ENCODE peak calls at places on chromosome 14, in seven cellular contexts. F is right lobe of liver, P is HCT116, J is psoas muscle, S is tibial artery, N is colonic mucosa, I is endodermal cell. K is an unnamed sample. For H3K4me1, the result is how much of the 10 kb centered on the place peaks cover.

GRCh38 chr14:97177635-97178034 is 380.5 kb downstream of the VRK1 start:
- DNase-seq in F (no peak), P (no peak), J (no peak), S (no peak), N (no peak), I (no peak), K (no peak)

GRCh38 chr14:85529803-85530574 is at the start of gene FLRT2:
- DNase-seq in F (peak), P (no peak), J (peak), S (peak), N (peak), I (peak), K (peak)

GRCh38 chr14:59918824-59919581 is 941 bp upstream of the LRRC9 start:
- DNase-seq in F (peak), P (peak), J (peak), S (peak), N (no peak), I (no peak), K (no peak)

GRCh38 chr14:105980224-105980623 is 453.8 kb downstream of the TMEM121 start:
- DNase-seq in F (no peak), P (no peak), J (no peak), S (no peak), N (no peak), I (no peak), K (no peak)

GRCh38 chr14:93007225-93007997 is 84.5 kb downstream of the CHGA start:
- DNase-seq in F (peak), P (no peak), J (peak), S (peak), N (peak), I (no peak), K (no peak)

GRCh38 chr14:101761881-101762529 is 496 bp downstream of the PPP2R5C start:
- DNase-seq in F (peak), P (no peak), J (no peak), S (peak), N (peak), I (no peak), K (peak)

GRCh38 chr14:102293784-102294183 is 11.2 kb downstream of the MOK start:
- DNase-seq in F (no peak), P (no peak), J (no peak), S (no peak), N (no peak), I (no peak), K (no peak)

GRCh38 chr14:85401396-85401795 is 128.5 kb upstream of the FLRT2 start:
- DNase-seq in F (no peak), P (no peak), J (no peak), S (no peak), N (no peak), I (no peak), K (no peak)

GRCh38 chr14:73295198-73295796 is 58.0 kb downstream of the PAPLN start:
- DNase-seq in F (no peak), P (peak), J (no peak), S (no peak), N (no peak), I (no peak), K (no peak)

GRCh38 chr14:22151091-22151490 is 437.9 kb downstream of the DAD1 start:
- DNase-seq in F (no peak), P (no peak), J (no peak), S (no peak), N (no peak), I (no peak), K (no peak)

GRCh38 chr14:83071888-83072501 is 1538.3 kb upstream of the SEL1L start:
- DNase-seq in F (no peak), P (no peak), J (no peak), S (no peak), N (no peak), I (no peak), K (no peak)

GRCh38 chr14:80475074-80475473 is 263.8 kb upstream of the DIO2 start:
- DNase-seq in F (no peak), P (no peak), J (no peak), S (no peak), N (no peak), I (no peak), K (no peak)

GRCh38 chr14:68544150-68544892 is 248.5 kb downstream of the ZFP36L1 start:
- DNase-seq in F (no peak), P (no peak), J (peak), S (peak), N (peak), I (no peak), K (peak)

GRCh38 chr14:24164591-24164991 is 3.5 kb downstream of the IRF9 start:
- DNase-seq in F (no peak), P (no peak), J (no peak), S (no peak), N (no peak), I (no peak), K (no peak)

GRCh38 chr14:23537351-23538048 is 14.1 kb downstream of the ZFHX2 start:
- DNase-seq in F (no peak), P (no peak), J (no peak), S (no peak), N (no peak), I (peak), K (no peak)

GRCh38 chr14:85122690-85123089 is 407.3 kb upstream of the FLRT2 start:
- DNase-seq in F (no peak), P (no peak), J (no peak), S (no peak), N (no peak), I (no peak), K (no peak)

GRCh38 chr14:96263347-96264199 is 7.6 kb downstream of the BDKRB1 start:
- DNase-seq in F (no peak), P (no peak), J (no peak), S (no peak), N (peak), I (no peak), K (no peak)

GRCh38 chr14:33941727-33942126 is 9.1 kb downstream of the EGLN3 start:
- DNase-seq in F (no peak), P (no peak), J (no peak), S (no peak), N (no peak), I (no peak), K (no peak)

GRCh38 chr14:90700928-90701776 is 115.1 kb downstream of the TTC7B start:
- DNase-seq in F (no peak), P (no peak), J (peak), S (no peak), N (no peak), I (no peak), K (no peak)

GRCh38 chr14:71013551-71014192 is 106.4 kb downstream of the PCNX1 start:
- DNase-seq in F (no peak), P (no peak), J (no peak), S (no peak), N (no peak), I (no peak), K (no peak)

DNA sequence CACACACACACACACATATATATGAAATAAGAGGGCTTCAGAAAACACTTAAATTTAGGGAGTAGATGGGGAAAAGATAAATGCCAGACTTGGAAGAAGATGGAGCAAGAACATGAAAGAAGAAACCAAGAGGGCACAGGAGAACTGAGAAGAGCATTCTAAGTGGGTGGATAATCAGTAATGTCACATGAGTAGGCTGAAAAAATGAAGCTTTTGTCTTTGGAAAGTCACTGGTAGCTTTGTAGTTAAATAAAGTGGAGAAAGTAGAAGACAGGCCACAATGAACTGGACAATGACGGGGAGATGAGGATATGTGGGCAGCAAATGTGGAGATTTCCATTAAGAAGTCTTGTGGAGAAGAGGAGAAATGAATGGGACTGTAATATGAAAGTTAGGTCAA is 2.2 kb upstream of the ZC2HC1C start:
- DNase-seq in F (no peak), P (no peak), J (no peak), S (no peak), N (no peak), I (no peak), K (no peak)
- H3K4me1 ChIP-seq in F (under half), P (under half), J (half or more), S (under half), N (under half), I (under half), K (half or more)

GRCh38 chr14:61608245-61609142 is 86.8 kb upstream of the HIF1A start:
- DNase-seq in F (no peak), P (no peak), J (no peak), S (no peak), N (no peak), I (no peak), K (no peak)

GRCh38 chr14:61609885-61610284 is 85.4 kb upstream of the HIF1A start:
- DNase-seq in F (no peak), P (no peak), J (no peak), S (no peak), N (no peak), I (no peak), K (no peak)

GRCh38 chr14:61610900-61611299 is 84.4 kb upstream of the HIF1A start:
- DNase-seq in F (no peak), P (no peak), J (no peak), S (no peak), N (no peak), I (no peak), K (no peak)

GRCh38 chr14:61609143-61609851 is 86.0 kb upstream of the HIF1A start:
- DNase-seq in F (no peak), P (no peak), J (peak), S (no peak), N (no peak), I (peak), K (no peak)

DNA sequence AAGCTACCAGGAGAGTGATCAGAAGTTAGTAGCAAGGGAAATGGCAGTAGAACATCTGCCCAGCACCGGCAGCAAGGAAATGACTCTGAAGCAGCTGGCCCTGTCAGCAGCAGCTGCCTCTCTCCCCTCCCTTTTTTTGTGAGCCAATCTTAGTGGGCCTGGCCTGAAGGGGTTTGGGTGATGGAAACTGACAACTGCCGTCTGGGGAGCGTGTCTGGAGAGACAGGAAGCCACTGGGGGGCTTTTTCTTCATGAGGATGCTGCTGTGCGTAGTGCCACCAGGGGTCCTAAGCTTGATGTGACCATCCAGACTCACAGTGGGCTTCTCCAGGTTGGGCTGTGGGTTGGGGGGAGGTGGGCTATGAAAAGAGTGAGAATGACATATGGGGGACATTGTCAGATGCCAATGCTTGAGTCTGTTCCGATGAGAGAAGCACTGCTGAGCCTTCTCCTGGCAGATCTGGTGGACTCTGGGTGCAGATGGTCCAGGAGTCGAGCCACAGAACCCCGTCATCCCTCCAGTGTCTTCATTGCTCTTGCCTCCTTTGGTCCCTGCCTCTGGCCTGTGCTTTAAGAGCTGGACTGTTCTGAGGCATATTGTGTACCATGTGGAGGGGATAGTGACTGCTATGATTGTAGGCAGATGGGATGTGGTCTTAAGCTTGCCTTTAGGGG is 87.6 kb upstream of the HIF1A start:
- DNase-seq in F (no peak), P (no peak), J (no peak), S (no peak), N (no peak), I (peak), K (no peak)
- TF ChIP-seq CTCF in F (no peak), P (no peak), J (no peak), S (no peak), N (no peak), I (peak), K (no peak)

GRCh38 chr14:56885795-56886194 is 75.5 kb upstream of the OTX2 start:
- DNase-seq in F (no peak), P (no peak), J (no peak), S (no peak), N (no peak), I (no peak), K (no peak)

GRCh38 chr14:56888274-56888673 is 78.0 kb upstream of the OTX2 start:
- DNase-seq in F (no peak), P (no peak), J (no peak), S (no peak), N (no peak), I (no peak), K (no peak)

GRCh38 chr14:56887211-56887610 is 76.9 kb upstream of the OTX2 start:
- DNase-seq in F (no peak), P (no peak), J (no peak), S (no peak), N (no peak), I (no peak), K (no peak)

GRCh38 chr14:56884617-56885016 is 74.3 kb upstream of the OTX2 start:
- DNase-seq in F (no peak), P (no peak), J (no peak), S (no peak), N (no peak), I (no peak), K (no peak)

DNA sequence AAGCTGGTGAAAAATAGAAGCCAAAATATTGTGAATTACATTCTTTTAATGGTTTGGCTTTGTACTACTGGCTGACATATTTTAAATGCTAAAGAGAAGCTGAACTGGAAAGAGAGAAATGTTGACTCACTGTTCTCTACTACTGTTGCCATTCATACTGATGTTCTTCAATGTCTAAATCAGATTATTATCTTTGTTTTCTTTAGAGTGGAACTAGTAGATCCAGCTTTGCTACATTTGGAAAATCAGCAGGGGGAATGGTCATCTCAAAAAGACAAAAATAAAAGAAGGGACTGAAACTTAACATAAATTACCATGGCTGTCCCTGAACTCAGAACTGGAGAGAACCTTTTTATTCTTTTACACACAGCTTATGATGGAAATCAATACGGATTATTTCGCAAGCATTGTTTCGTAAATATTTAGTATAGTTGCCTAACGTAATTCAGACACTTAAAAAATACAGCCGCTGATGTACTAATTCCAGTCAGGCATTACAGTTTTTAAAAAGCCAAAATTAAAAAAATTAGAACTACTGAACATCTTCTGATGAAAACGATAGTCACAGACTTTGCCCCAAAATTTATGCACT is 76.3 kb upstream of the OTX2 start:
- DNase-seq in F (no peak), P (no peak), J (no peak), S (no peak), N (no peak), I (no peak), K (no peak)
- H3K27ac ChIP-seq in F (no peak), P (no peak), J (no peak), S (no peak), N (no peak), I (no peak), K (no peak)

GRCh38 chr14:75579882-75580281 is 1.5 kb downstream of the FLVCR2 start:
- DNase-seq in F (no peak), P (no peak), J (no peak), S (no peak), N (no peak), I (no peak), K (peak)

GRCh38 chr14:75577090-75577489 is 1.3 kb upstream of the FLVCR2 start:
- DNase-seq in F (no peak), P (no peak), J (no peak), S (no peak), N (no peak), I (no peak), K (no peak)

GRCh38 chr14:75578099-75578785 is at the start of gene FLVCR2:
- DNase-seq in F (peak), P (no peak), J (peak), S (peak), N (peak), I (peak), K (peak)

GRCh38 chr14:75577724-75578098 is 709 bp upstream of the FLVCR2 start:
- DNase-seq in F (peak), P (peak), J (peak), S (peak), N (peak), I (peak), K (peak)

DNA sequence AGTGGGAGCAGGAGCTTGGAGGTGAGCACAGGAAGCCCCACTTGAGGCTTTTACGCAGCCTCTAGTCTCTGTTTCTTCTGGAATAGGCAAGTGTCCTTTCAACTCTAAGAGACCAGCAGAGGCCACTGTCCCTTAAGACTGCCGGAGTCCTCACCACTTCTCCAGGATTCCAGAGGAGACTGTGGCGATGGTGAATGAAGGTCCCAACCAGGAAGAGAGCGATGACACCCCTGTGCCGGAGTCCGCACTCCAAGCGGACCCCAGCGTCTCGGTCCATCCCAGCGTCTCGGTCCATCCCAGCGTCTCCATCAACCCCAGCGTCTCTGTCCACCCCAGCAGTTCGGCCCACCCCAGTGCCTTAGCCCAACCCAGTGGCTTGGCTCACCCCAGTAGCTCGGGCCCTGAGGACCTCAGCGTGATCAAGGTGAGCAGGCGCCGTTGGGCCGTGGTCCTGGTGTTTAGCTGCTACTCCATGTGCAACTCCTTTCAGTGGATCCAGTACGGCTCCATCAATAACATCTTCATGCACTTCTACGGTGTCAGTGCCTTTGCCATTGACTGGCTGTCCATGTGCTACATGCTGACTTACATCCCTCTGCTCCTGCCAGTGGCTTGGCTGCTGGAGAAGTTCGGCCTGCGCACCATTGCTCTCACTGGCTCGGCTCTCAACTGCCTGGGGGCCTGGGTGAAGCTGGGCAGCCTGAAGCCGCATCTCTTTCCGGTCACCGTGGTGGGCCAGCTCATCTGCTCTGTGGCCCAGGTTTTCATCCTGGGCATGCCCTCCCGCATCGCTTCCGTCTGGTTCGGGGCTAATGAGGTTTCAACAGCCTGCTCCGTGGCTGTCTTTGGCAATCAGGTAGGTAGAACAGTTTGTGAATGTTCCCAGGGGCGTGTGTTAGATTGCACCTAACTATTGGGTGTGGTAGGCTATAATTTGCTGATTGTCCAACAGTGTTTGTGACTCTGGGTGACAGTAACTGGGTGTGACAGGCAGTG is 664 bp downstream of the FLVCR2 start:
- DNase-seq in F (peak), P (no peak), J (peak), S (peak), N (peak), I (no peak), K (no peak)
- H3K4me1 ChIP-seq in F (under half), P (under half), J (under half), S (under half), N (under half), I (under half), K (under half)

DNA sequence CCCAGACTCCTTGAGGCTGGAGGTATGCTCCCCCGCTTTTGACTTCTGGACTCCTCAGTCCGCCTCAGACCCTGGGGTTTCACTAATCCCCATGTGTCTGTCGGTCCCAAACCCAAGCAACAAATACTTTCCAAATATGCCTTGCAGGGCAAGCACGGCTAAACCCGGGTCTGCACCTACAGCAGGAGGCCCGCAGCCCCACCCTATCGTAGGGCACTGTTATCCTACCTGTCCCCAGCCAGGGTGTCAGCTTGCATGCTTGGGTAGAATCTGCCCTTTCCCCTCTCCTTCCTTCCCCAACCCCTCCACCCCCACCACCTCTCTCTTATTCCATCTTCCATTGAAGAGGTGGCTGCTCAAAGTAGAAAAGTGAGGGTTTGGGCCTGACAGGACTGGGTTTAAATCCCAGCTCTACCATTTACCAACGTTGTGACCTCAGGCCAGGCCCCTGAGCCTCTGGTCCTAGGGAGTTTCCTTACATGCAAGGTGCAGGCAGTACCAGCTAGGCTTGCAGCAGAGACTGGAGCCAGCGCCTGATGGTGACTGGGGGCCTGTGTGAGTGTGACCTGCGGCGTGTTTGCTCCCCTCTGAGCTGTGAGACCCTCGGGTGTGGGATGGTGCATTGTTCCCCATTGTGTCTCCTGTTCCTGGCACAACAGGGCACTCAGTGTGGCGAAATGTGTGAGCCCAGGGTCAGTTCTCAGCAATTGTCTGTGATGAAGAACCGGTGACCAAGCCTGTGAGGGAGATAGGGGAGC is 11.2 kb upstream of the EML1 start:
- DNase-seq in F (no peak), P (no peak), J (no peak), S (no peak), N (no peak), I (peak), K (no peak)
- TF ChIP-seq CTCF in F (no peak), P (no peak), J (no peak), S (no peak), N (no peak), I (no peak), K (no peak)